ENCODE peak calls at places on chromosomes 16 and 17, in five cellular contexts. E is mammary epithelial cell, N is gastrocnemius medialis, F is cardiac muscle cell, X is A549. K is an unnamed sample.

GRCh38 chr17:64773836-64774761 is 112.0 kb upstream of the SMURF2 start:
- DNase-seq in N (no peak), F (peak; percentile 47), E (peak; percentile 83), X (peak; percentile 85), K (peak; percentile 63)

GRCh38 chr17:79093270-79093669 is 18.6 kb downstream of the ENGASE start:
- DNase-seq in N (no peak), F (no peak), X (no peak), E (no peak), K (no peak)

GRCh38 chr16:31189412-31189778 is 9.5 kb downstream of the FUS start:
- DNase-seq in N (no peak), F (no peak), E (no peak), X (no peak), K (no peak)

GRCh38 chr17:78168906-78169793 is 769 bp downstream of the SYNGR2 start:
- DNase-seq in E (peak; percentile 71), N (peak; percentile 53), F (peak; percentile 67), X (peak; percentile 80), K (peak; percentile 64)

GRCh38 chr16:30434852-30435251 is 5.0 kb upstream of the DCTPP1 start:
- DNase-seq in N (no peak), F (no peak), X (no peak), E (peak; percentile 68), K (no peak)

GRCh38 chr17:7586673-7587419 is 3.0 kb downstream of the SOX15 start:
- DNase-seq in F (peak; percentile 40), X (peak; percentile 89), E (no peak), N (no peak), K (no peak)

GRCh38 chr17:28371245-28372202 is at the start of gene SARM1:
- DNase-seq in F (peak; percentile 95), N (peak; percentile 46), E (peak; percentile 27), X (peak; percentile 94), K (peak; percentile 86)

GRCh38 chr16:82782715-82783251 is 156.0 kb downstream of the CDH13 start:
- DNase-seq in E (no peak), X (no peak), N (peak; percentile 77), F (no peak), K (no peak)

GRCh38 chr16:3945751-3946603 is 65.5 kb upstream of the CREBBP start:
- DNase-seq in F (peak; percentile 69), E (peak; percentile 79), X (peak; percentile 71), N (no peak), K (peak; percentile 43)

GRCh38 chr17:43579570-43580140 is 33.5 kb upstream of the ETV4 start:
- DNase-seq in X (peak; percentile 70), E (peak; percentile 91), F (no peak), N (no peak), K (no peak)

GRCh38 chr17:57436565-57436964 is 180.2 kb downstream of the MSI2 start:
- DNase-seq in E (no peak), F (peak; percentile 33), N (no peak), X (no peak), K (no peak)

GRCh38 chr17:66964083-66964771 is at the start of gene CACNG4:
- DNase-seq in F (peak; percentile 31), E (no peak), X (no peak), N (no peak), K (no peak)

GRCh38 chr17:14541714-14542113 is 240.8 kb downstream of the HS3ST3B1 start:
- DNase-seq in X (no peak), E (no peak), F (no peak), N (no peak), K (no peak)
- H3K4me1 ChIP-seq in X (no peaks in the 10 kb centered on the region), E (no peaks in the 10 kb centered on the region), F (no peaks in the 10 kb centered on the region), N (no peaks in the 10 kb centered on the region), K (no peaks in the 10 kb centered on the region)

GRCh38 chr16:75305364-75306101 is 54.1 kb upstream of the BCAR1 start:
- DNase-seq in E (peak; percentile 100), F (peak; percentile 26), N (peak; percentile 87), X (peak; percentile 99), K (peak; percentile 87)
- TF ChIP-seq CTCF in E (no peak), F (no peak), N (no peak), X (no peak), K (no peak)

DNA sequence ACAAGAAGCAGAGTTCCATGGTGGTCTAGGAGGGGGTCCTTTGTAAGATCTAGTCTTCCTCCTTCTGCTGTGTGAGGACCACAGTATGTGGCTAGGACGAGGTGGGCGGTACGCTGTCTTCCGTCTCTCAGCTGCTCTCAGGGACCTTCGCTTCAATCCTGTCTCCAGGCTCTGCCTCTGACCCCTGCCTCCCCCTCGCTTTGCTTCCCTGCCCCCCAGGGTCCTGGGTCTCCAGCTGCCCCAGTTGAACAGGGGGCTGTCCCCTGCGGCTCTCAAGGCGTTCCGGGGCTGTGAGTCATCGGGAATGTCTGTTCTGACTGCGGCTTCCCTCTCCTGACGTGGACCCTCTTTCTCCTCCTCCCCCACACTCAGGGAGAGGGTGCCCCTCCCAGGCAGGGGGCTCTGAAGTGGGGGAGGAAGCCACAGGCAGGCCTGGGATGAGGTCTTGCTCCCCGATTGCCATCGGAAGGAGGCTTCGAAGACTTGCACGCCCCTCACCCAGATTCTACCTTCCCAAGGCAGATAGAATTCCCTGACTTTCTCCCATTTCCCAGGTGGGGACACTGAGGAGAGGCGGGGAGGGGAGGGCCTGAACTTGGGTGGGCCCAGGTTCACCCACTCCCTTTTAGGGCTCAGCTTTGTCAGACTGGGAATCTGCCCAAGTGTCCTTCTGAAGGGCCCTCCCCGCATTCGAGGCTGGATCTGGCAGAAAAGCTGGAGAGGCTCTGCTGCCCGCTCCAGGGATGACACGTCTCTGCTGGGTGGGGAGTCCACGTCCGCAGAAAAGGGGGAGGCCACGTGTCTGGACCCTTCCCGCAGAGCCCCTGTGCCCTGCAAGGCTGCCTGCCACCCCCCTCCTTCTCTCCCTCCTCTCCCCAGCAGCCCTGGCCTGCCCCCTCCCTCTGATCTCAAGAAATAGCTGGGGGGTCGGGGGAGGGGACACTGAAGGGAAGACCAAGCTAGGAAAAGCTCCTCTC is 9.1 kb upstream of the COL1A1 start:
- DNase-seq in F (peak; percentile 63), E (peak; percentile 55), X (peak; percentile 54), N (no peak), K (peak; percentile 76)
- H3K4me3 ChIP-seq in F (no peak overlapping the region), E (no peak overlapping the region), X (no peak overlapping the region), N (no peak overlapping the region), K (no peak overlapping the region)

GRCh38 chr16:8677481-8677880 is 3.1 kb downstream of the ABAT start:
- DNase-seq in X (no peak), N (no peak), F (no peak), E (peak; percentile 71), K (no peak)

GRCh38 chr16:8679156-8679555 is 4.7 kb downstream of the ABAT start:
- DNase-seq in X (no peak), N (no peak), F (no peak), E (peak; percentile 57), K (no peak)

GRCh38 chr16:8676160-8676547 is 1.7 kb downstream of the ABAT start:
- DNase-seq in X (no peak), E (no peak), N (no peak), F (no peak), K (no peak)

GRCh38 chr16:8676737-8677375 is 2.4 kb downstream of the ABAT start:
- DNase-seq in X (no peak), N (no peak), F (no peak), E (no peak), K (no peak)

GRCh38 chr16:8678068-8678927 is 3.9 kb downstream of the ABAT start:
- DNase-seq in N (no peak), X (peak; percentile 37), F (no peak), E (peak; percentile 84), K (no peak)
- H3K4me1 ChIP-seq in N (peaks cover 6% of the 10 kb centered on the region), X (peaks cover 29% of the 10 kb centered on the region), F (no peaks in the 10 kb centered on the region), E (peaks cover 46% of the 10 kb centered on the region), K (peaks cover 5% of the 10 kb centered on the region)

GRCh38 chr16:53281280-53281679 is 153.0 kb upstream of the RBL2 start:
- DNase-seq in F (no peak), E (no peak), X (no peak), N (no peak), K (no peak)

GRCh38 chr16:53282328-53282727 is 151.9 kb upstream of the RBL2 start:
- DNase-seq in N (no peak), E (no peak), X (no peak), F (no peak), K (no peak)

GRCh38 chr16:53281859-53282258 is 152.4 kb upstream of the RBL2 start:
- DNase-seq in F (no peak), X (no peak), N (no peak), E (no peak), K (no peak)

GRCh38 chr16:53285236-53285635 is 149.0 kb upstream of the RBL2 start:
- DNase-seq in E (no peak), F (no peak), X (no peak), N (no peak), K (no peak)

DNA sequence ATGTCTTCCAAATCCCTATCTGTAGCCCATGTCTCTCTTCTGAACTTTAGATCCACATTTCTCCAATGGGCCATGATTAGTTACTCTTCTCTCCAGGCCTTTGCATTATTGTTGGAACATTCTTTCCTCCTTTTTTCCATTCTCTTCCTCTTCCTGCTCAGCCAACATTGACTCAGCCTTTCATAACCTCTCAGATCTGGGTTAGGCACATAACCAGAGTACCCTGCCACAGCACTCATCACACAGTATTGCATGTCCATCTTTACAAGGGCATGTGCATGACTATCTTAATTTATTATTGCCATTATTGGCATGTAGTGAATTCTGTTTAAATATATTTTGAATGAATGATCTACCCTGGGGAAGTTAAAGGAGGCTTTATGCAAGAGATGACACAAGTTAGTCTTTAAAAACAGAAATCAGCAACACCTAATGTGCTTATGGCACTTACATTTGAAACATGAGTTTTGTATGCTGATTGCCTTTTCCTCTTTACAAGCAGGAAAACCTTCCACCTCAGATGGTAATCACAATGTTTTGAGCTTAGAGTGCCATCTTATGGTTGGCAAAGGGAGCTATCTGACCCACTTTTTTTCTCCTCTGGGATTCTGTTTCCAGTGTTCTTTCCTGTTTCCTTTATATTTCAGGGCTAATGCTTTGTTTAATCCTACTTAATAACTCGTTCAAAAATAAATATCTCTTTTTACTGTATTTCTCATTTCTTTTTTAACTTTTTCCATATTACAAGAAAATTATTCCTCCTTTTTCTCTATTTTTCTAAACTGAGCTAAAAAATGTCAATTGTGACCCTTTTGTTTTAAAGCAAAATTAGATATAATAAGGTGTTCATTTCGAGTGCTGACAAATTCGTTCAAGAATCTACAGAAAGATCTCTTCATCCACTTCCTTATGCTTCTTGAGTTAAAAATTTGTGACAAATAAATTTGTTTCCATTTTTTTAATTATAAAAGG is 151.0 kb upstream of the RBL2 start:
- DNase-seq in N (no peak), F (peak; percentile 10), X (peak; percentile 65), E (peak; percentile 38), K (no peak)
- TF ChIP-seq CTCF in N (peak; percentile 41), F (peak; percentile 55), X (peak; percentile 68), E (peak; percentile 69), K (peak; percentile 48)

DNA sequence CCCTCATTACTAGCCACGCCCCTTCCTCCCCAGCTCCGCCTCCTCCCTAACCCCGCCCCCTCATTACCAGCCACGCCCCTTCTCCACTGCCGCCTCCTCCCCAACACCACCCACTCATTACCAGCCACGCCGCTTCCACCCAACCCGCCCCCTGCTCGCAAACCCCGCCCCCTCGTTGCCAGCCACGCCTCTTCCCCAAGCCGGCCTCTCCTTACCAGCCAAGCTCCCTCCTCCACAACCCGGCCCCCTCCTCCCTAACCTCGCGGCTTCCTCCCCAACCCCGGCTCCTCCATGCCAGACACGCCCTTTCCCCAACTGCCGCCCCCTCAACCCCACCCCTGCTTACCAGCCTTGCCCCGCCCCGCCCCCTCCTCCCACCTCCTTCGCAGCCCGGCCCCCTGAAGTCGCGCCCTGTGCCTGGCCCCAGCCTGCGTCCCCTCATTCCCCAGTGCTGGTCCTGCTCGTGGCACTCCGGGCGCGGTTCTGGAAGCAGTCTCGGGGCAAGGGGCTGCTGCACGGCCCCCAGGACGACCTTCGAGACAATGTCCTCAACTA is 7.2 kb downstream of the SLC22A31 start:
- DNase-seq in F (peak; percentile 74), E (no peak), N (no peak), X (peak; percentile 84), K (peak; percentile 48)
- H3K4me3 ChIP-seq in F (no peak overlapping the region), E (no peak overlapping the region), N (no peak overlapping the region), X (peak overlapping the region; percentile 49), K (no peak overlapping the region)